ENCODE peak calls at places on chromosomes 7 and 10, in ten cellular contexts. One of them, this sample, is unnamed.

GRCh38 chr7:30934732-30935568 is 23.3 kb downstream of the AQP1 start:
- DNase-seq in NCI-H187: no peak
- DNase-seq in RCC 7860: no peak
- DNase-seq in posterior cingulate gyrus: no peak
- DNase-seq in iris pigment epithelial cell: no peak
- DNase-seq in hippocampal formation: no peak
- DNase-seq in Right ventricle myocardium inferior: no peak
- DNase-seq in DND-41: no peak
- DNase-seq in CD8-positive, alpha-beta memory T cell: no peak
- DNase-seq in lower lobe of right lung: no peak
- DNase-seq in this sample: no peak

GRCh38 chr7:134333943-134334342 is 17.2 kb upstream of the SLC35B4 start:
- DNase-seq in RCC 7860: no peak
- DNase-seq in DND-41: no peak
- DNase-seq in hippocampal formation: no peak
- DNase-seq in posterior cingulate gyrus: no peak
- DNase-seq in CD8-positive, alpha-beta memory T cell: no peak
- DNase-seq in NCI-H187: no peak
- DNase-seq in lower lobe of right lung: no peak
- DNase-seq in Right ventricle myocardium inferior: no peak
- DNase-seq in iris pigment epithelial cell: no peak
- DNase-seq in this sample: no peak

GRCh38 chr7:66928388-66928787 is 7.4 kb downstream of the TMEM248 start:
- DNase-seq in CD8-positive, alpha-beta memory T cell: no peak
- DNase-seq in posterior cingulate gyrus: no peak
- DNase-seq in DND-41: no peak
- DNase-seq in lower lobe of right lung: no peak
- DNase-seq in iris pigment epithelial cell: no peak
- DNase-seq in RCC 7860: no peak
- DNase-seq in Right ventricle myocardium inferior: no peak
- DNase-seq in hippocampal formation: no peak
- DNase-seq in NCI-H187: no peak
- DNase-seq in this sample: no peak

GRCh38 chr10:122475581-122475980 is 14.2 kb downstream of the HTRA1 start:
- DNase-seq in NCI-H187: no peak
- DNase-seq in lower lobe of right lung: no peak
- DNase-seq in posterior cingulate gyrus: peak
- DNase-seq in iris pigment epithelial cell: no peak
- DNase-seq in RCC 7860: no peak
- DNase-seq in CD8-positive, alpha-beta memory T cell: no peak
- DNase-seq in Right ventricle myocardium inferior: no peak
- DNase-seq in hippocampal formation: no peak
- DNase-seq in DND-41: no peak
- DNase-seq in this sample: no peak

GRCh38 chr7:4470246-4470645 is 211.8 kb upstream of the FOXK1 start:
- DNase-seq in DND-41: peak
- DNase-seq in posterior cingulate gyrus: no peak
- DNase-seq in lower lobe of right lung: no peak
- DNase-seq in Right ventricle myocardium inferior: no peak
- DNase-seq in hippocampal formation: no peak
- DNase-seq in RCC 7860: no peak
- DNase-seq in iris pigment epithelial cell: no peak
- DNase-seq in NCI-H187: no peak
- DNase-seq in CD8-positive, alpha-beta memory T cell: no peak
- DNase-seq in this sample: no peak

GRCh38 chr10:67779455-67780205 is 58.4 kb downstream of the DNAJC12 start:
- DNase-seq in CD8-positive, alpha-beta memory T cell: peak
- DNase-seq in NCI-H187: peak
- DNase-seq in hippocampal formation: peak
- DNase-seq in DND-41: peak
- DNase-seq in Right ventricle myocardium inferior: no peak
- DNase-seq in RCC 7860: peak
- DNase-seq in lower lobe of right lung: no peak
- DNase-seq in iris pigment epithelial cell: peak
- DNase-seq in posterior cingulate gyrus: no peak
- DNase-seq in this sample: peak

GRCh38 chr7:20220824-20221547 is 3.8 kb upstream of the MACC1 start:
- DNase-seq in iris pigment epithelial cell: peak
- DNase-seq in Right ventricle myocardium inferior: no peak
- DNase-seq in RCC 7860: peak
- DNase-seq in CD8-positive, alpha-beta memory T cell: no peak
- DNase-seq in NCI-H187: no peak
- DNase-seq in hippocampal formation: no peak
- DNase-seq in DND-41: no peak
- DNase-seq in lower lobe of right lung: no peak
- DNase-seq in posterior cingulate gyrus: no peak
- DNase-seq in this sample: no peak

GRCh38 chr10:101783736-101784118 is 481 bp upstream of the NPM3 start:
- DNase-seq in CD8-positive, alpha-beta memory T cell: no peak
- DNase-seq in DND-41: no peak
- DNase-seq in Right ventricle myocardium inferior: no peak
- DNase-seq in posterior cingulate gyrus: no peak
- DNase-seq in hippocampal formation: no peak
- DNase-seq in lower lobe of right lung: no peak
- DNase-seq in NCI-H187: no peak
- DNase-seq in RCC 7860: no peak
- DNase-seq in iris pigment epithelial cell: no peak
- DNase-seq in this sample: no peak

GRCh38 chr10:17502788-17503187 is 48.4 kb upstream of the ST8SIA6 start:
- DNase-seq in iris pigment epithelial cell: no peak
- DNase-seq in hippocampal formation: no peak
- DNase-seq in CD8-positive, alpha-beta memory T cell: no peak
- DNase-seq in lower lobe of right lung: no peak
- DNase-seq in RCC 7860: no peak
- DNase-seq in NCI-H187: no peak
- DNase-seq in posterior cingulate gyrus: no peak
- DNase-seq in Right ventricle myocardium inferior: no peak
- DNase-seq in DND-41: no peak
- DNase-seq in this sample: no peak

GRCh38 chr10:22605168-22605567 is 109.2 kb downstream of the PIP4K2A start:
- DNase-seq in RCC 7860: peak
- DNase-seq in lower lobe of right lung: no peak
- DNase-seq in NCI-H187: no peak
- DNase-seq in iris pigment epithelial cell: peak
- DNase-seq in DND-41: no peak
- DNase-seq in posterior cingulate gyrus: no peak
- DNase-seq in CD8-positive, alpha-beta memory T cell: no peak
- DNase-seq in hippocampal formation: peak
- DNase-seq in Right ventricle myocardium inferior: no peak
- DNase-seq in this sample: peak

GRCh38 chr7:1403844-1404404 is 55.3 kb downstream of the MICALL2 start:
- DNase-seq in lower lobe of right lung: no peak
- DNase-seq in hippocampal formation: no peak
- DNase-seq in posterior cingulate gyrus: no peak
- DNase-seq in RCC 7860: no peak
- DNase-seq in DND-41: no peak
- DNase-seq in iris pigment epithelial cell: peak
- DNase-seq in Right ventricle myocardium inferior: peak
- DNase-seq in NCI-H187: no peak
- DNase-seq in CD8-positive, alpha-beta memory T cell: no peak
- DNase-seq in this sample: no peak

GRCh38 chr10:26703974-26704373 is 6.5 kb downstream of the PDSS1 start:
- DNase-seq in NCI-H187: no peak
- DNase-seq in Right ventricle myocardium inferior: no peak
- DNase-seq in CD8-positive, alpha-beta memory T cell: no peak
- DNase-seq in iris pigment epithelial cell: no peak
- DNase-seq in lower lobe of right lung: no peak
- DNase-seq in DND-41: no peak
- DNase-seq in posterior cingulate gyrus: no peak
- DNase-seq in hippocampal formation: no peak
- DNase-seq in RCC 7860: no peak
- DNase-seq in this sample: no peak

GRCh38 chr10:25753776-25754175 is 180.3 kb upstream of the MYO3A start:
- DNase-seq in iris pigment epithelial cell: peak
- DNase-seq in DND-41: no peak
- DNase-seq in CD8-positive, alpha-beta memory T cell: no peak
- DNase-seq in RCC 7860: no peak
- DNase-seq in lower lobe of right lung: no peak
- DNase-seq in hippocampal formation: no peak
- DNase-seq in NCI-H187: no peak
- DNase-seq in posterior cingulate gyrus: no peak
- DNase-seq in Right ventricle myocardium inferior: no peak
- DNase-seq in this sample: no peak

GRCh38 chr10:133324198-133324792 is 12.4 kb downstream of the CALY start:
- DNase-seq in Right ventricle myocardium inferior: no peak
- DNase-seq in lower lobe of right lung: peak
- DNase-seq in iris pigment epithelial cell: peak
- DNase-seq in CD8-positive, alpha-beta memory T cell: peak
- DNase-seq in RCC 7860: no peak
- DNase-seq in posterior cingulate gyrus: peak
- DNase-seq in DND-41: peak
- DNase-seq in NCI-H187: peak
- DNase-seq in hippocampal formation: no peak
- DNase-seq in this sample: peak

GRCh38 chr7:20508109-20508508 is 107.4 kb upstream of the ABCB5 start:
- DNase-seq in NCI-H187: no peak
- DNase-seq in Right ventricle myocardium inferior: no peak
- DNase-seq in iris pigment epithelial cell: peak
- DNase-seq in RCC 7860: no peak
- DNase-seq in lower lobe of right lung: no peak
- DNase-seq in DND-41: no peak
- DNase-seq in posterior cingulate gyrus: no peak
- DNase-seq in hippocampal formation: no peak
- DNase-seq in CD8-positive, alpha-beta memory T cell: no peak
- DNase-seq in this sample: no peak

GRCh38 chr7:101395376-101395775 is 32.7 kb downstream of the COL26A1 start:
- DNase-seq in NCI-H187: no peak
- DNase-seq in lower lobe of right lung: no peak
- DNase-seq in CD8-positive, alpha-beta memory T cell: no peak
- DNase-seq in hippocampal formation: no peak
- DNase-seq in RCC 7860: no peak
- DNase-seq in posterior cingulate gyrus: no peak
- DNase-seq in iris pigment epithelial cell: no peak
- DNase-seq in Right ventricle myocardium inferior: no peak
- DNase-seq in DND-41: no peak
- DNase-seq in this sample: no peak

GRCh38 chr10:133241501-133242205 is 4.0 kb downstream of the VENTX start:
- DNase-seq in hippocampal formation: no peak
- DNase-seq in NCI-H187: no peak
- DNase-seq in lower lobe of right lung: no peak
- DNase-seq in posterior cingulate gyrus: no peak
- DNase-seq in DND-41: no peak
- DNase-seq in iris pigment epithelial cell: no peak
- DNase-seq in Right ventricle myocardium inferior: no peak
- DNase-seq in RCC 7860: no peak
- DNase-seq in CD8-positive, alpha-beta memory T cell: no peak
- DNase-seq in this sample: no peak

GRCh38 chr10:117537436-117537903 is 5.1 kb upstream of the EMX2 start:
- DNase-seq in CD8-positive, alpha-beta memory T cell: no peak
- DNase-seq in hippocampal formation: no peak
- DNase-seq in RCC 7860: no peak
- DNase-seq in iris pigment epithelial cell: peak
- DNase-seq in lower lobe of right lung: no peak
- DNase-seq in NCI-H187: no peak
- DNase-seq in DND-41: no peak
- DNase-seq in posterior cingulate gyrus: no peak
- DNase-seq in Right ventricle myocardium inferior: no peak
- DNase-seq in this sample: peak

GRCh38 chr10:128173383-128173782 is 47.2 kb upstream of the MKI67 start:
- DNase-seq in DND-41: no peak
- DNase-seq in posterior cingulate gyrus: no peak
- DNase-seq in Right ventricle myocardium inferior: no peak
- DNase-seq in iris pigment epithelial cell: peak
- DNase-seq in lower lobe of right lung: no peak
- DNase-seq in RCC 7860: peak
- DNase-seq in CD8-positive, alpha-beta memory T cell: no peak
- DNase-seq in hippocampal formation: no peak
- DNase-seq in NCI-H187: no peak
- DNase-seq in this sample: no peak

GRCh38 chr7:47378728-47379395 is 203.0 kb downstream of the TNS3 start:
- DNase-seq in lower lobe of right lung: no peak
- DNase-seq in NCI-H187: no peak
- DNase-seq in Right ventricle myocardium inferior: no peak
- DNase-seq in DND-41: no peak
- DNase-seq in CD8-positive, alpha-beta memory T cell: no peak
- DNase-seq in RCC 7860: no peak
- DNase-seq in posterior cingulate gyrus: no peak
- DNase-seq in iris pigment epithelial cell: peak
- DNase-seq in hippocampal formation: no peak
- DNase-seq in this sample: no peak

GRCh38 chr10:71323407-71323806 is 4.3 kb downstream of the SLC29A3 start:
- DNase-seq in DND-41: no peak
- DNase-seq in lower lobe of right lung: no peak
- DNase-seq in Right ventricle myocardium inferior: no peak
- DNase-seq in CD8-positive, alpha-beta memory T cell: no peak
- DNase-seq in NCI-H187: no peak
- DNase-seq in posterior cingulate gyrus: peak
- DNase-seq in iris pigment epithelial cell: peak
- DNase-seq in RCC 7860: no peak
- DNase-seq in hippocampal formation: no peak
- DNase-seq in this sample: peak

GRCh38 chr10:27190508-27190907 is 35.4 kb downstream of the MASTL start:
- DNase-seq in posterior cingulate gyrus: no peak
- DNase-seq in RCC 7860: no peak
- DNase-seq in iris pigment epithelial cell: no peak
- DNase-seq in Right ventricle myocardium inferior: no peak
- DNase-seq in DND-41: no peak
- DNase-seq in CD8-positive, alpha-beta memory T cell: no peak
- DNase-seq in NCI-H187: no peak
- DNase-seq in lower lobe of right lung: no peak
- DNase-seq in hippocampal formation: no peak
- DNase-seq in this sample: no peak

GRCh38 chr7:155263522-155264197 is 34.0 kb upstream of the INSIG1 start:
- DNase-seq in DND-41: no peak
- DNase-seq in CD8-positive, alpha-beta memory T cell: no peak
- DNase-seq in NCI-H187: no peak
- DNase-seq in RCC 7860: no peak
- DNase-seq in Right ventricle myocardium inferior: no peak
- DNase-seq in iris pigment epithelial cell: no peak
- DNase-seq in posterior cingulate gyrus: no peak
- DNase-seq in hippocampal formation: no peak
- DNase-seq in lower lobe of right lung: no peak
- DNase-seq in this sample: no peak

GRCh38 chr10:114779803-114780609 is 41.6 kb upstream of the FHIP2A start:
- DNase-seq in RCC 7860: peak
- DNase-seq in Right ventricle myocardium inferior: no peak
- DNase-seq in CD8-positive, alpha-beta memory T cell: no peak
- DNase-seq in lower lobe of right lung: no peak
- DNase-seq in NCI-H187: no peak
- DNase-seq in hippocampal formation: no peak
- DNase-seq in posterior cingulate gyrus: no peak
- DNase-seq in iris pigment epithelial cell: peak
- DNase-seq in DND-41: no peak
- DNase-seq in this sample: no peak

GRCh38 chr7:36658603-36659516 is 65.4 kb downstream of the AOAH start:
- DNase-seq in RCC 7860: peak
- DNase-seq in CD8-positive, alpha-beta memory T cell: no peak
- DNase-seq in posterior cingulate gyrus: no peak
- DNase-seq in NCI-H187: no peak
- DNase-seq in hippocampal formation: no peak
- DNase-seq in iris pigment epithelial cell: peak
- DNase-seq in DND-41: no peak
- DNase-seq in lower lobe of right lung: no peak
- DNase-seq in Right ventricle myocardium inferior: no peak
- DNase-seq in this sample: no peak

GRCh38 chr7:64098-64521 is 128.3 kb upstream of the FAM20C start:
- DNase-seq in posterior cingulate gyrus: peak
- DNase-seq in NCI-H187: no peak
- DNase-seq in hippocampal formation: peak
- DNase-seq in DND-41: no peak
- DNase-seq in Right ventricle myocardium inferior: no peak
- DNase-seq in CD8-positive, alpha-beta memory T cell: no peak
- DNase-seq in lower lobe of right lung: peak
- DNase-seq in iris pigment epithelial cell: peak
- DNase-seq in RCC 7860: peak
- DNase-seq in this sample: no peak

GRCh38 chr7:56110611-56111010 is 4.3 kb upstream of the CHCHD2 start:
- DNase-seq in posterior cingulate gyrus: no peak
- DNase-seq in iris pigment epithelial cell: no peak
- DNase-seq in hippocampal formation: no peak
- DNase-seq in lower lobe of right lung: no peak
- DNase-seq in RCC 7860: no peak
- DNase-seq in DND-41: no peak
- DNase-seq in Right ventricle myocardium inferior: no peak
- DNase-seq in CD8-positive, alpha-beta memory T cell: no peak
- DNase-seq in NCI-H187: no peak
- DNase-seq in this sample: no peak

GRCh38 chr10:9579110-9579705 is 1438.5 kb upstream of the CELF2 start:
- DNase-seq in Right ventricle myocardium inferior: no peak
- DNase-seq in RCC 7860: no peak
- DNase-seq in lower lobe of right lung: no peak
- DNase-seq in iris pigment epithelial cell: peak
- DNase-seq in NCI-H187: no peak
- DNase-seq in hippocampal formation: no peak
- DNase-seq in DND-41: no peak
- DNase-seq in posterior cingulate gyrus: no peak
- DNase-seq in CD8-positive, alpha-beta memory T cell: no peak
- DNase-seq in this sample: no peak